ENCODE peak calls at places on chromosomes 6 and 20, in six cellular contexts. One of them, this sample, is unnamed.

GRCh38 chr6:41371461-41371991 is 36.1 kb downstream of the NCR2 start:
- DNase-seq in neural progenitor cell: peak; percentile 86
- DNase-seq in CD8-positive, alpha-beta T cell: no peak
- DNase-seq in WERI-Rb-1: peak; percentile 86
- DNase-seq in fibroblast of lung: peak; percentile 40
- DNase-seq in heart left ventricle: peak; percentile 70
- DNase-seq in this sample: no peak

GRCh38 chr20:11891081-11891826 is 26.4 kb upstream of the BTBD3 start:
- DNase-seq in neural progenitor cell: peak; percentile 84
- DNase-seq in CD8-positive, alpha-beta T cell: no peak
- DNase-seq in WERI-Rb-1: peak; percentile 64
- DNase-seq in fibroblast of lung: peak; percentile 18
- DNase-seq in heart left ventricle: peak; percentile 72
- DNase-seq in this sample: peak; percentile 39

GRCh38 chr6:47206626-47207025 is 103.1 kb downstream of the TNFRSF21 start:
- DNase-seq in neural progenitor cell: no peak
- DNase-seq in CD8-positive, alpha-beta T cell: no peak
- DNase-seq in WERI-Rb-1: no peak
- DNase-seq in fibroblast of lung: no peak
- DNase-seq in heart left ventricle: no peak
- DNase-seq in this sample: no peak

GRCh38 chr6:28758046-28758817 is 165.6 kb downstream of the TRIM27 start:
- DNase-seq in neural progenitor cell: peak; percentile 81
- DNase-seq in CD8-positive, alpha-beta T cell: no peak
- DNase-seq in WERI-Rb-1: no peak
- DNase-seq in fibroblast of lung: peak; percentile 51
- DNase-seq in heart left ventricle: no peak
- DNase-seq in this sample: no peak

GRCh38 chr20:63351811-63352591 is 9.1 kb downstream of the CHRNA4 start:
- DNase-seq in neural progenitor cell: peak; percentile 77
- DNase-seq in CD8-positive, alpha-beta T cell: no peak
- DNase-seq in WERI-Rb-1: no peak
- DNase-seq in fibroblast of lung: no peak
- DNase-seq in heart left ventricle: peak; percentile 82
- DNase-seq in this sample: no peak

GRCh38 chr6:55433446-55434130 is 106.3 kb downstream of the GFRAL start:
- DNase-seq in neural progenitor cell: peak; percentile 50
- DNase-seq in CD8-positive, alpha-beta T cell: no peak
- DNase-seq in WERI-Rb-1: no peak
- DNase-seq in fibroblast of lung: peak; percentile 89
- DNase-seq in heart left ventricle: no peak
- DNase-seq in this sample: peak; percentile 3

GRCh38 chr6:11854418-11855165 is 76.0 kb upstream of the ADTRP start:
- DNase-seq in neural progenitor cell: no peak
- DNase-seq in CD8-positive, alpha-beta T cell: no peak
- DNase-seq in WERI-Rb-1: no peak
- DNase-seq in fibroblast of lung: peak; percentile 60
- DNase-seq in heart left ventricle: no peak
- DNase-seq in this sample: peak; percentile 60

GRCh38 chr20:48822178-48822577 is 5.6 kb downstream of the PREX1 start:
- DNase-seq in neural progenitor cell: no peak
- DNase-seq in CD8-positive, alpha-beta T cell: no peak
- DNase-seq in WERI-Rb-1: no peak
- DNase-seq in fibroblast of lung: no peak
- DNase-seq in heart left ventricle: no peak
- DNase-seq in this sample: no peak

GRCh38 chr6:79469381-79470246 is 67.6 kb downstream of the LCA5 start:
- DNase-seq in neural progenitor cell: no peak
- DNase-seq in CD8-positive, alpha-beta T cell: no peak
- DNase-seq in WERI-Rb-1: no peak
- DNase-seq in fibroblast of lung: no peak
- DNase-seq in heart left ventricle: no peak
- DNase-seq in this sample: no peak

GRCh38 chr20:31274441-31274840 is 17.0 kb downstream of the DEFB115 start:
- DNase-seq in neural progenitor cell: no peak
- DNase-seq in CD8-positive, alpha-beta T cell: no peak
- DNase-seq in WERI-Rb-1: no peak
- DNase-seq in fibroblast of lung: no peak
- DNase-seq in heart left ventricle: no peak
- DNase-seq in this sample: no peak

GRCh38 chr6:169527306-169527705 is 174.5 kb downstream of the WDR27 start:
- DNase-seq in neural progenitor cell: no peak
- DNase-seq in CD8-positive, alpha-beta T cell: no peak
- DNase-seq in WERI-Rb-1: no peak
- DNase-seq in fibroblast of lung: peak; percentile 55
- DNase-seq in heart left ventricle: no peak
- DNase-seq in this sample: no peak

GRCh38 chr6:132664309-132665034 is 5.5 kb upstream of the TAAR1 start:
- DNase-seq in neural progenitor cell: no peak
- DNase-seq in CD8-positive, alpha-beta T cell: no peak
- DNase-seq in WERI-Rb-1: no peak
- DNase-seq in fibroblast of lung: no peak
- DNase-seq in heart left ventricle: no peak
- DNase-seq in this sample: no peak

GRCh38 chr6:155586036-155586557 is 130.5 kb upstream of the NOX3 start:
- DNase-seq in neural progenitor cell: no peak
- DNase-seq in CD8-positive, alpha-beta T cell: no peak
- DNase-seq in WERI-Rb-1: no peak
- DNase-seq in fibroblast of lung: no peak
- DNase-seq in heart left ventricle: no peak
- DNase-seq in this sample: no peak

GRCh38 chr6:155582016-155582991 is 126.7 kb upstream of the NOX3 start:
- DNase-seq in neural progenitor cell: no peak
- DNase-seq in CD8-positive, alpha-beta T cell: no peak
- DNase-seq in WERI-Rb-1: no peak
- DNase-seq in fibroblast of lung: no peak
- DNase-seq in heart left ventricle: no peak
- DNase-seq in this sample: no peak

GRCh38 chr6:155583997-155584396 is 128.4 kb upstream of the NOX3 start:
- DNase-seq in neural progenitor cell: no peak
- DNase-seq in CD8-positive, alpha-beta T cell: no peak
- DNase-seq in WERI-Rb-1: no peak
- DNase-seq in fibroblast of lung: peak; percentile 2
- DNase-seq in heart left ventricle: no peak
- DNase-seq in this sample: no peak

GRCh38 chr6:155580904-155581303 is 125.3 kb upstream of the NOX3 start:
- DNase-seq in neural progenitor cell: no peak
- DNase-seq in CD8-positive, alpha-beta T cell: no peak
- DNase-seq in WERI-Rb-1: peak; percentile 17
- DNase-seq in fibroblast of lung: no peak
- DNase-seq in heart left ventricle: no peak
- DNase-seq in this sample: no peak
- TF ChIP-seq CTCF in neural progenitor cell: peak; percentile 21
- TF ChIP-seq CTCF in CD8-positive, alpha-beta T cell: no peak
- TF ChIP-seq CTCF in WERI-Rb-1: peak; percentile 48
- TF ChIP-seq CTCF in fibroblast of lung: peak; percentile 5
- TF ChIP-seq CTCF in heart left ventricle: no peak
- TF ChIP-seq CTCF in this sample: no peak

DNA sequence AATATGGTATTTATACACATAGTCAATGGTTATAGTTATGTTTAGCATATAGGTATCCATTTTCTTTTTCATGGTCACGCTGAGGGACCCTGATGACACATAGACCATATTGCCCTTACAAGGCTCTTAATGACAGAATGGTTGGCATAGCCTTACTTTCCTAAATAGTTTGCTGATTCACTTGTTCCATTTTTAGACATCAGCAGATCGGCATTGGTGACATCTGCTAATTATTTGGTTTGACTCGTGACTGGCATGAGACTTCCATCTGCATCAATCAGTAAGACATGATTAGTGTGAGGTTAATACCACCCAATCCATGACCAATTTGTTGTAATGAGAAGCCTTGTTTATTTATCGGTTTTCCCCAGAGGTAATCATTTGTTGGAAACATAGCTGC is 309.7 kb downstream of the ALDH8A1 start:
- DNase-seq in neural progenitor cell: no peak
- DNase-seq in CD8-positive, alpha-beta T cell: no peak
- DNase-seq in WERI-Rb-1: no peak
- DNase-seq in fibroblast of lung: no peak
- DNase-seq in heart left ventricle: no peak
- DNase-seq in this sample: no peak
- H3K27ac ChIP-seq in neural progenitor cell: no peak overlapping the region
- H3K27ac ChIP-seq in CD8-positive, alpha-beta T cell: no peak overlapping the region
- H3K27ac ChIP-seq in WERI-Rb-1: no peak overlapping the region
- H3K27ac ChIP-seq in fibroblast of lung: no peak overlapping the region
- H3K27ac ChIP-seq in heart left ventricle: no peak overlapping the region
- H3K27ac ChIP-seq in this sample: no peak overlapping the region

DNA sequence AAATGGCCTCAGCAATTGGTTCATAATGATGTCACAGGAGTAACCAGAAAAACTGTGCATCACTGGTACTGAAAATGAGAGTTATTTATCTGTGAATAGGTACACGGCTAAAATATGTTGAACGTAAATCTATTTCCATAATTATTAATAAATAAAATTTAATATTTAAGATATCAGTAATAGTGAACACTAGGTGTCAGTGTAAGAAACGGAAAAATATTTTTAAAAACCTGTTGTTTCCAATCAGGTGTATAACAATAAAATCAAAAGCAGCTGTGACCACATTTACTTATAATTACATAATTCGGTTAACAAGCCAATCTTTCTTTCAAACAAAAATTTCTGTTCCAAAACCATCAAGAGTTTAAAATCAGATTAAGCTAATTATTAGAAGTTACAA is 241.4 kb upstream of the RUNX2 start:
- DNase-seq in neural progenitor cell: no peak
- DNase-seq in CD8-positive, alpha-beta T cell: no peak
- DNase-seq in WERI-Rb-1: no peak
- DNase-seq in fibroblast of lung: peak; percentile 14
- DNase-seq in heart left ventricle: no peak
- DNase-seq in this sample: no peak
- TF ChIP-seq CTCF in neural progenitor cell: no peak
- TF ChIP-seq CTCF in CD8-positive, alpha-beta T cell: no peak
- TF ChIP-seq CTCF in WERI-Rb-1: no peak
- TF ChIP-seq CTCF in fibroblast of lung: no peak
- TF ChIP-seq CTCF in heart left ventricle: no peak
- TF ChIP-seq CTCF in this sample: no peak

GRCh38 chr6:16230953-16231352 is 7.4 kb upstream of the GMPR start:
- DNase-seq in neural progenitor cell: no peak
- DNase-seq in CD8-positive, alpha-beta T cell: no peak
- DNase-seq in WERI-Rb-1: no peak
- DNase-seq in fibroblast of lung: no peak
- DNase-seq in heart left ventricle: no peak
- DNase-seq in this sample: no peak
- H3K27ac ChIP-seq in neural progenitor cell: no peak overlapping the region
- H3K27ac ChIP-seq in CD8-positive, alpha-beta T cell: no peak overlapping the region
- H3K27ac ChIP-seq in WERI-Rb-1: no peak overlapping the region
- H3K27ac ChIP-seq in fibroblast of lung: no peak overlapping the region
- H3K27ac ChIP-seq in heart left ventricle: no peak overlapping the region
- H3K27ac ChIP-seq in this sample: no peak overlapping the region

GRCh38 chr20:1734269-1734858 is 76.8 kb upstream of the SIRPG start:
- DNase-seq in neural progenitor cell: no peak
- DNase-seq in CD8-positive, alpha-beta T cell: peak; percentile 25
- DNase-seq in WERI-Rb-1: no peak
- DNase-seq in fibroblast of lung: no peak
- DNase-seq in heart left ventricle: no peak
- DNase-seq in this sample: no peak
- TF ChIP-seq CTCF in neural progenitor cell: peak; percentile 17
- TF ChIP-seq CTCF in CD8-positive, alpha-beta T cell: peak; percentile 50
- TF ChIP-seq CTCF in WERI-Rb-1: peak; percentile 14
- TF ChIP-seq CTCF in fibroblast of lung: no peak
- TF ChIP-seq CTCF in heart left ventricle: no peak
- TF ChIP-seq CTCF in this sample: no peak

GRCh38 chr20:10350188-10350842 is 83.7 kb downstream of the MKKS start:
- DNase-seq in neural progenitor cell: no peak
- DNase-seq in CD8-positive, alpha-beta T cell: no peak
- DNase-seq in WERI-Rb-1: no peak
- DNase-seq in fibroblast of lung: no peak
- DNase-seq in heart left ventricle: no peak
- DNase-seq in this sample: no peak
- H3K27ac ChIP-seq in neural progenitor cell: no peak overlapping the region
- H3K27ac ChIP-seq in CD8-positive, alpha-beta T cell: peak overlapping the region; percentile 14
- H3K27ac ChIP-seq in WERI-Rb-1: no peak overlapping the region
- H3K27ac ChIP-seq in fibroblast of lung: no peak overlapping the region
- H3K27ac ChIP-seq in heart left ventricle: peak overlapping the region; percentile 40
- H3K27ac ChIP-seq in this sample: no peak overlapping the region

DNA sequence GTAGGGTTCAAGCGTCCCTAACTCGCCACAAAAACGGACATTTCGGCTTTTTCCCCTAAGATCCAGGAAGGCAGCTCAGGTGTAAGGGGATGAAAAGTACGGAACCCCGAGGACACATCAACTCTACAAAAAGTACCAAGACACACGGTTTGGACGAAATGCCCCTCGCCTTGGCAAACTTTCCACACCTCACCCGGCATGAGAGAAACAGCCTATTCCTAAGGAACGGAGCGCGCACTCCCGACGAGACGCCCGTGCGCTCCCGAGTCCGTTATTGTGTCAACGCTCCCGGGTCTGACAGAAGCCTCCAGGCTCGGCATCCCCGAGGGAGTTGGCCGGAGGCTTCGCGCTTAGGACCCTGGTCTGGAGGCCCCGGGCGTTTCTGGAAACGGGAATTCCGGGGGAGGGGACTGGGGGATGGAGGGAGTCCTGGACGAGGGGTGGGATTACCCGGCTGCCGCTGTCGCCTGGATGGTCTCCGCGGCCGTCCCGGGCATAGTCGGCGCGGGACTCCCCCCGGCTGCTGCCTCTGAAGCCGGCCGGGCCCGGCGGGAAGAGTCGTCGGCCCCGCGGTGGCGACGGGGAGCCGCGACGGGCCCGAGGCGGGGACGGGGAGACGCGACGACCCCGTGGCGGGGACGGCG is 808 bp downstream of the ZNF318 start:
- DNase-seq in neural progenitor cell: peak; percentile 89
- DNase-seq in CD8-positive, alpha-beta T cell: no peak
- DNase-seq in WERI-Rb-1: peak; percentile 67
- DNase-seq in fibroblast of lung: peak; percentile 37
- DNase-seq in heart left ventricle: peak; percentile 64
- DNase-seq in this sample: peak; percentile 51
- TF ChIP-seq CTCF in neural progenitor cell: no peak
- TF ChIP-seq CTCF in CD8-positive, alpha-beta T cell: no peak
- TF ChIP-seq CTCF in WERI-Rb-1: no peak
- TF ChIP-seq CTCF in fibroblast of lung: no peak
- TF ChIP-seq CTCF in heart left ventricle: no peak
- TF ChIP-seq CTCF in this sample: no peak